ENCODE peak calls at places on chromosomes 2 and 18, in nine cellular contexts. V is cardiac fibroblast; Z is A673; D is CD8-positive, alpha-beta T cell; G is heart left ventricle; I is left ventricle myocardium inferior; F is spleen; O is pancreas; A is neural crest cell. H is an unnamed sample.

GRCh38 chr2:207253946-207254345 is 88.2 kb upstream of the KLF7 start:
- DNase-seq in V (peak), Z (no peak), D (no peak), G (no peak), I (no peak), F (no peak), O (no peak), A (no peak), H (no peak)

GRCh38 chr2:182066439-182067061 is 80.9 kb downstream of the PPP1R1C start:
- DNase-seq in V (peak), Z (peak), D (no peak), G (no peak), I (no peak), F (no peak), O (no peak), A (no peak), H (no peak)

GRCh38 chr2:235876099-235876679 is 292.0 kb downstream of the GBX2 start:
- DNase-seq in V (no peak), Z (no peak), D (no peak), G (no peak), I (no peak), F (no peak), O (no peak), A (no peak), H (no peak)

GRCh38 chr2:44638649-44639048 is 276.9 kb downstream of the CAMKMT start:
- DNase-seq in V (no peak), Z (no peak), D (no peak), G (peak), I (peak), F (no peak), O (no peak), A (no peak), H (no peak)

GRCh38 chr2:49044680-49045079 is 109.6 kb downstream of the FSHR start:
- DNase-seq in V (peak), Z (peak), D (no peak), G (no peak), I (no peak), F (no peak), O (no peak), A (no peak), H (no peak)

GRCh38 chr2:127807678-127808353 is 3.2 kb downstream of the WDR33 start:
- DNase-seq in V (no peak), Z (no peak), D (no peak), G (no peak), I (no peak), F (no peak), O (no peak), A (no peak), H (no peak)

GRCh38 chr2:116809074-116809473 is 1005.4 kb upstream of the DDX18 start:
- DNase-seq in V (no peak), Z (no peak), D (no peak), G (no peak), I (no peak), F (no peak), O (no peak), A (no peak), H (no peak)

GRCh38 chr2:74554821-74555531 is 456 bp downstream of the DOK1 start:
- DNase-seq in V (peak), Z (peak), D (no peak), G (peak), I (peak), F (peak), O (peak), A (peak), H (no peak)

GRCh38 chr2:11719230-11719977 is 27.0 kb upstream of the LPIN1 start:
- DNase-seq in V (no peak), Z (no peak), D (no peak), G (no peak), I (no peak), F (no peak), O (no peak), A (no peak), H (no peak)

GRCh38 chr2:12131975-12132374 is 385.5 kb downstream of the LPIN1 start:
- DNase-seq in V (peak), Z (no peak), D (no peak), G (no peak), I (no peak), F (no peak), O (no peak), A (no peak), H (no peak)

GRCh38 chr2:218925434-218925833 is 34.0 kb upstream of the CDK5R2 start:
- DNase-seq in V (no peak), Z (no peak), D (no peak), G (no peak), I (no peak), F (no peak), O (no peak), A (no peak), H (no peak)

GRCh38 chr2:171248205-171248662 is 87.5 kb upstream of the TLK1 start:
- DNase-seq in V (no peak), Z (no peak), D (no peak), G (no peak), I (no peak), F (no peak), O (no peak), A (no peak), H (no peak)

GRCh38 chr2:191246820-191247380 is 1.7 kb downstream of the MYO1B start:
- DNase-seq in V (peak), Z (no peak), D (no peak), G (no peak), I (no peak), F (no peak), O (no peak), A (no peak), H (no peak)

GRCh38 chr2:86274265-86274917 is 63.0 kb downstream of the REEP1 start:
- DNase-seq in V (no peak), Z (no peak), D (no peak), G (no peak), I (no peak), F (no peak), O (no peak), A (no peak), H (no peak)

GRCh38 chr18:29361843-29362242 is 1184.9 kb upstream of the CDH2 start:
- DNase-seq in V (no peak), Z (peak), D (no peak), G (no peak), I (no peak), F (no peak), O (no peak), A (no peak), H (no peak)

GRCh38 chr18:69838620-69839411 is 108.9 kb downstream of the CD226 start:
- DNase-seq in V (no peak), Z (peak), D (no peak), G (no peak), I (no peak), F (no peak), O (no peak), A (no peak), H (no peak)

GRCh38 chr2:19361325-19361990 is 3.0 kb upstream of the OSR1 start:
- DNase-seq in V (peak), Z (no peak), D (no peak), G (no peak), I (peak), F (peak), O (no peak), A (no peak), H (peak)

GRCh38 chr2:102262218-102263129 is 48.9 kb upstream of the IL1RL1 start:
- DNase-seq in V (peak), Z (no peak), D (no peak), G (no peak), I (no peak), F (no peak), O (no peak), A (no peak), H (no peak)

GRCh38 chr18:13514558-13514957 is 211.8 kb downstream of the FAM210A start:
- DNase-seq in V (no peak), Z (no peak), D (no peak), G (no peak), I (no peak), F (no peak), O (no peak), A (no peak), H (no peak)

GRCh38 chr2:171160630-171161424 is at the start of gene TLK1:
- DNase-seq in V (peak), Z (peak), D (peak), G (peak), I (peak), F (peak), O (peak), A (peak), H (no peak)

GRCh38 chr2:20357588-20358394 is 7.1 kb upstream of the PUM2 start:
- DNase-seq in V (no peak), Z (no peak), D (no peak), G (no peak), I (no peak), F (no peak), O (no peak), A (no peak), H (no peak)

GRCh38 chr2:188599140-188599539 is 307.5 kb downstream of the GULP1 start:
- DNase-seq in V (no peak), Z (no peak), D (no peak), G (no peak), I (no peak), F (no peak), O (no peak), A (no peak), H (no peak)

GRCh38 chr2:88281302-88282217 is 111.4 kb downstream of the THNSL2 start:
- DNase-seq in V (no peak), Z (no peak), D (no peak), G (no peak), I (no peak), F (no peak), O (no peak), A (no peak), H (no peak)

GRCh38 chr2:200525066-200525465 is 941 bp upstream of the SGO2 start:
- DNase-seq in V (no peak), Z (no peak), D (no peak), G (no peak), I (no peak), F (no peak), O (no peak), A (no peak), H (no peak)

GRCh38 chr18:48441405-48441881 is 32.3 kb upstream of the ZBTB7C start:
- DNase-seq in V (peak), Z (no peak), D (no peak), G (peak), I (peak), F (no peak), O (no peak), A (no peak), H (no peak)

GRCh38 chr18:6927136-6927535 is 190.5 kb downstream of the LAMA1 start:
- DNase-seq in V (no peak), Z (no peak), D (no peak), G (no peak), I (no peak), F (no peak), O (no peak), A (no peak), H (no peak)

GRCh38 chr2:39124770-39125075 is 3.9 kb upstream of the SOS1 start:
- DNase-seq in V (no peak), Z (no peak), D (no peak), G (peak), I (no peak), F (peak), O (no peak), A (no peak), H (no peak)

GRCh38 chr2:203830294-203831055 is 37.1 kb upstream of the CTLA4 start:
- DNase-seq in V (no peak), Z (no peak), D (no peak), G (no peak), I (no peak), F (no peak), O (no peak), A (no peak), H (no peak)

GRCh38 chr2:142879191-142879590 is 1.7 kb downstream of the KYNU start:
- DNase-seq in V (no peak), Z (no peak), D (no peak), G (no peak), I (no peak), F (no peak), O (no peak), A (no peak), H (no peak)

GRCh38 chr2:1743396-1744150 is 742 bp downstream of the PXDN start:
- DNase-seq in V (peak), Z (peak), D (no peak), G (no peak), I (no peak), F (peak), O (no peak), A (peak), H (peak)
- TF ChIP-seq CTCF in V (no peak), Z (no peak), D (no peak), G (no peak), I (no peak), F (no peak), O (no peak), A (no peak), H (no peak)

GRCh38 chr2:107407974-107408373 is 418.7 kb upstream of the RGPD4 start:
- DNase-seq in V (no peak), Z (no peak), D (no peak), G (no peak), I (no peak), F (no peak), O (no peak), A (no peak), H (no peak)
- TF ChIP-seq CTCF in V (no peak), Z (no peak), D (no peak), G (no peak), I (no peak), F (no peak), O (no peak), A (no peak), H (no peak)

GRCh38 chr2:138777996-138778395 is 2.2 kb downstream of the NXPH2 start:
- DNase-seq in V (peak), Z (peak), D (no peak), G (no peak), I (no peak), F (no peak), O (no peak), A (no peak), H (no peak)
- TF ChIP-seq CTCF in V (no peak), Z (no peak), D (no peak), G (no peak), I (no peak), F (no peak), O (no peak), A (no peak), H (no peak)

DNA sequence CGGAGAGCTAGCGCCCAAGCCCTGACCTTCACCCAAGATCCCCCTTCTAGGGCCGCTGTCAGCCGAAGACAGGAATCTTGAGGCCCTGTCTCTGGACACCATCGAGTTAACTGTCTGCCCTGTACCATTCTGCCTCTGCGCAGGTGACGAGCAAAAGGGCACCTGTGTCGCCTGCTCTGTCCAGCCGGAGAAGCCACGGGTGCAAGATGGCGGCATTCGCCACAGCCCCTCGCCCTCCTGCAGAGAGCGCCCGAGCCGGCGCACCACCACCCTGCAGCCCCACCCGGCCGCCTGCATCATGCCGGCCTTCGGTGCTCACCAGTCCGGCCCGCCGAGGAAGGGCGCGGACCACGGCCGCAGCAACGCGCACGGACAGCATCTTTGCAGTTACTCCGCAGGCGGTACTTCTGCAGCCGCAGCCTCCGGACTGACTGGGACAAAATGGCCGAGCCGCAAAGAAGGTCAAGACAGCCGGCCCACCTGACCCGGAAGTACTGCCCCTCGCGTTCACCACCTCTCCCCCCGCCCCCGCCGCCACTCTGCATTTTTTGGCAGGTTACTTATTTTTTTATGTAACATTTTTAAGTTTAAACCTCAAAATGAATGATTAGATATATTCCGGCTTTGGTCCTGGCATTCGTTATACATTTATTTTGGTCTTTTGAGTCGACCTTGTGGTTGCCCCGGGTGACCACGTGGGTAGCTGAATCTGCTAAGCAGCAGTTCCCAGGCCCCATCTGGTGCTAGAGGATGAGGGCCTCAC is at the start of gene ATP5F1A:
- DNase-seq in V (peak), Z (peak), D (peak), G (peak), I (peak), F (peak), O (peak), A (peak), H (peak)
- TF ChIP-seq CTCF in V (no peak), Z (no peak), D (no peak), G (peak), I (no peak), F (no peak), O (no peak), A (peak), H (peak)

GRCh38 chr2:158006961-158007664 is 94.6 kb upstream of the UPP2 start:
- DNase-seq in V (no peak), Z (no peak), D (no peak), G (no peak), I (no peak), F (no peak), O (peak), A (no peak), H (no peak)
- TF ChIP-seq CTCF in V (no peak), Z (no peak), D (no peak), G (no peak), I (no peak), F (no peak), O (no peak), A (peak), H (peak)

GRCh38 chr18:25435462-25435782 is 83.5 kb upstream of the ZNF521 start:
- DNase-seq in V (no peak), Z (no peak), D (no peak), G (no peak), I (no peak), F (no peak), O (no peak), A (no peak), H (no peak)
- TF ChIP-seq CTCF in V (no peak), Z (no peak), D (no peak), G (no peak), I (no peak), F (no peak), O (no peak), A (no peak), H (no peak)

GRCh38 chr2:99066602-99067001 is 74.9 kb upstream of the C2orf15 start:
- DNase-seq in V (peak), Z (peak), D (no peak), G (no peak), I (no peak), F (no peak), O (peak), A (no peak), H (no peak)
- TF ChIP-seq CTCF in V (peak), Z (peak), D (no peak), G (peak), I (no peak), F (peak), O (peak), A (no peak), H (peak)

H was measured in chondrocyte.